ENCODE peak calls at places on chromosome 5, in five cellular contexts. X is activated T-helper 1 cell treated with anti-CD3 and anti-CD28 coated beads, Interleukin-12 subunit alpha, Interleukin-12 subunit beta, Interleukin-2, Interleukin-4 antibody, amounts not matched to agents 30 ng/mL and 10 ng/mL and 1 ng/mL, durations not matched to agents 14 hours and 24 hours and 36 hours; N is right cardiac atrium; R is stimulated activated CD8-positive, alpha-beta memory T cell treated with anti-CD3 and anti-CD28 coated beads, Interleukin-2, amount 100 ng/mL, for 1 hour; M is heart left ventricle. V is an unnamed sample.

GRCh38 chr5:147388171-147388977 is 121.5 kb downstream of the DPYSL3 start:
- DNase-seq in X (no peak), R (no peak), M (no peak), N (no peak), V (no peak)

GRCh38 chr5:35608881-35609779 is 8.5 kb upstream of the SPEF2 start:
- DNase-seq in X (no peak), M (no peak), R (no peak), N (no peak), V (no peak)

GRCh38 chr5:61019642-61020041 is 74.6 kb downstream of the NDUFAF2 start:
- DNase-seq in R (no peak), X (no peak), M (no peak), N (no peak), V (no peak)

GRCh38 chr5:135155616-135156214 is 121.7 kb upstream of the PITX1 start:
- DNase-seq in R (no peak), X (no peak), N (no peak), M (no peak), V (no peak)

GRCh38 chr5:179337227-179338122 is 7.8 kb downstream of the ADAMTS2 start:
- DNase-seq in X (no peak), M (no peak), N (no peak), R (no peak), V (no peak)

GRCh38 chr5:2883771-2884170 is 132.3 kb upstream of the IRX2 start:
- DNase-seq in R (no peak), M (no peak), N (no peak), X (no peak), V (no peak)

GRCh38 chr5:10653033-10653432 is 89.2 kb downstream of the ANKRD33B start:
- DNase-seq in N (peak; percentile 92), X (no peak), R (no peak), M (peak; percentile 78), V (peak; percentile 29)

GRCh38 chr5:174329738-174330137 is 284.2 kb downstream of the NSG2 start:
- DNase-seq in M (no peak), N (no peak), R (no peak), X (no peak), V (no peak)

GRCh38 chr5:138654281-138654867 is 79.2 kb upstream of the HSPA9 start:
- DNase-seq in X (peak; percentile 50), R (peak; percentile 7), M (no peak), N (no peak), V (no peak)

GRCh38 chr5:2684606-2685005 is 66.9 kb downstream of the IRX2 start:
- DNase-seq in N (no peak), X (no peak), R (no peak), M (no peak), V (no peak)

GRCh38 chr5:152689275-152689711 is 284.2 kb upstream of the NMUR2 start:
- DNase-seq in X (no peak), N (no peak), R (no peak), M (no peak), V (no peak)

GRCh38 chr5:43616535-43616934 is 13.6 kb downstream of the NNT start:
- DNase-seq in R (no peak), N (no peak), M (no peak), X (no peak), V (no peak)

GRCh38 chr5:181221105-181221791 is 1.8 kb upstream of the TRIM41 start:
- DNase-seq in M (no peak), N (peak; percentile 73), R (no peak), X (no peak), V (no peak)

GRCh38 chr5:133612021-133612860 is at the start of gene FSTL4:
- DNase-seq in R (no peak), X (no peak), M (no peak), N (peak; percentile 58), V (peak; percentile 44)

GRCh38 chr5:61489574-61489973 is 157.5 kb downstream of the ZSWIM6 start:
- DNase-seq in M (no peak), X (no peak), N (no peak), R (no peak), V (no peak)

GRCh38 chr5:92401492-92401891 is 1018.4 kb upstream of the ARRDC3 start:
- DNase-seq in M (no peak), R (no peak), N (no peak), X (no peak), V (no peak)

GRCh38 chr5:139473565-139473964 is 2.8 kb downstream of the SMIM33 start:
- DNase-seq in X (no peak), R (no peak), N (peak; percentile 69), M (peak; percentile 25), V (no peak)

GRCh38 chr5:132046915-132047314 is 13.5 kb upstream of the IL3 start:
- DNase-seq in M (peak; percentile 10), N (no peak), X (no peak), R (no peak), V (peak; percentile 8)

GRCh38 chr5:62284946-62285891 is 20.8 kb upstream of the KIF2A start:
- DNase-seq in R (no peak), M (no peak), N (no peak), X (peak; percentile 69), V (no peak)

GRCh38 chr5:150302301-150303069 is at the start of gene ARSI:
- DNase-seq in M (peak; percentile 55), N (peak; percentile 86), R (no peak), X (no peak), V (no peak)

GRCh38 chr5:150653145-150653761 is 7.8 kb upstream of the MYOZ3 start:
- DNase-seq in M (peak; percentile 29), R (no peak), N (peak; percentile 53), X (no peak), V (no peak)

GRCh38 chr5:176534640-176535039 is 2.6 kb downstream of the RNF44 start:
- DNase-seq in R (no peak), X (no peak), M (peak; percentile 15), N (no peak), V (no peak)

GRCh38 chr5:652023-652515 is 39.9 kb downstream of the CEP72 start:
- DNase-seq in X (no peak), N (no peak), R (no peak), M (no peak), V (peak; percentile 9)

GRCh38 chr5:149240354-149240998 is 31.2 kb upstream of the AFAP1L1 start:
- DNase-seq in N (peak; percentile 68), X (peak; percentile 65), M (no peak), R (peak; percentile 59), V (peak; percentile 18)

GRCh38 chr5:108560581-108560980 is 178.7 kb upstream of the FBXL17 start:
- DNase-seq in X (no peak), R (no peak), M (peak; percentile 49), N (peak; percentile 49), V (no peak)

GRCh38 chr5:41754857-41755256 is 115.4 kb downstream of the OXCT1 start:
- DNase-seq in R (no peak), M (no peak), N (no peak), X (no peak), V (no peak)

GRCh38 chr5:169695919-169696490 is 58.9 kb downstream of the DOCK2 start:
- DNase-seq in N (no peak), R (no peak), M (peak; percentile 30), X (no peak), V (no peak)

GRCh38 chr5:2375291-2375690 is 376.2 kb downstream of the IRX2 start:
- DNase-seq in X (no peak), M (no peak), R (no peak), N (no peak), V (no peak)

GRCh38 chr5:147081256-147081872 is 153.5 kb upstream of the STK32A start:
- DNase-seq in N (peak; percentile 38), M (no peak), R (no peak), X (no peak), V (no peak)

GRCh38 chr5:151019331-151019730 is 1.1 kb upstream of the GPX3 start:
- DNase-seq in M (no peak), R (no peak), X (no peak), N (no peak), V (no peak)

GRCh38 chr5:168879929-168880328 is 300.8 kb upstream of the PANK3 start:
- DNase-seq in X (no peak), N (no peak), R (no peak), M (no peak), V (no peak)

GRCh38 chr5:77638763-77639451 is 394 bp upstream of the OTP start:
- DNase-seq in N (peak; percentile 44), M (no peak), X (no peak), R (no peak), V (no peak)

GRCh38 chr5:64315778-64316177 is 150.1 kb downstream of the RNF180 start:
- DNase-seq in N (peak; percentile 62), R (no peak), X (no peak), M (no peak), V (no peak)

GRCh38 chr5:83470920-83471404 is 582 bp upstream of the VCAN start:
- DNase-seq in R (no peak), M (no peak), N (no peak), X (no peak), V (peak; percentile 15)

GRCh38 chr5:138230261-138230660 is 17.1 kb upstream of the CDC23 start:
- DNase-seq in N (peak; percentile 91), X (no peak), M (peak; percentile 81), R (no peak), V (no peak)

GRCh38 chr5:14580037-14581034 is 1.3 kb upstream of the OTULINL start:
- DNase-seq in X (no peak), R (no peak), M (no peak), N (no peak), V (no peak)

GRCh38 chr5:98173334-98173733 is 600.1 kb upstream of the RGMB start:
- DNase-seq in N (no peak), M (no peak), X (no peak), R (no peak), V (no peak)

V was measured in testis.